ENCODE peak calls at places on chromosomes 3 and 15, in ten cellular contexts. J is activated CD8-positive, alpha-beta memory T cell treated with anti-CD3 and anti-CD28 coated beads for 1 hour; Y is Caki2; C is CD8-positive, alpha-beta memory T cell; U is GM10248; O is neural crest cell; V is activated CD4-positive, alpha-beta T cell treated with anti-CD3 and anti-CD28 coated beads, Interleukin-2, amount 50 U/mL, for 24 hours; N is HFFc6; A is choroid plexus epithelial cell; K is ureter. T is an unnamed sample.

GRCh38 chr3:32484437-32484836 is 18.2 kb downstream of the CMTM6 start:
- DNase-seq in J (no peak), Y (no peak), C (no peak), U (no peak), O (no peak), V (no peak), N (no peak), A (no peak), K (no peak), T (no peak)

GRCh38 chr3:127565711-127566110 is 24.8 kb downstream of the TPRA1 start:
- DNase-seq in J (no peak), Y (no peak), C (no peak), U (no peak), O (no peak), V (no peak), N (no peak), A (no peak), K (no peak), T (no peak)

GRCh38 chr3:177607596-177607995 is 410.3 kb upstream of the TBL1XR1 start:
- DNase-seq in J (no peak), Y (no peak), C (no peak), U (no peak), O (no peak), V (no peak), N (no peak), A (no peak), K (no peak), T (no peak)

GRCh38 chr3:171038342-171038741 is 11.8 kb upstream of the SLC2A2 start:
- DNase-seq in J (no peak), Y (no peak), C (no peak), U (no peak), O (no peak), V (no peak), N (no peak), A (peak), K (no peak), T (no peak)

GRCh38 chr3:175270199-175270837 is 411.2 kb downstream of the NAALADL2 start:
- DNase-seq in J (no peak), Y (peak), C (no peak), U (no peak), O (no peak), V (no peak), N (peak), A (no peak), K (no peak), T (no peak)

GRCh38 chr15:26744894-26745293 is 28.0 kb downstream of the GABRB3 start:
- DNase-seq in J (no peak), Y (no peak), C (no peak), U (no peak), O (no peak), V (no peak), N (no peak), A (no peak), K (no peak), T (no peak)

GRCh38 chr3:45017826-45018225 is 8.3 kb upstream of the CLEC3B start:
- DNase-seq in J (no peak), Y (no peak), C (no peak), U (no peak), O (no peak), V (no peak), N (no peak), A (no peak), K (no peak), T (no peak)

GRCh38 chr15:65309882-65310418 is 5.5 kb downstream of the RNU5B-1 start:
- DNase-seq in J (no peak), Y (no peak), C (no peak), U (no peak), O (no peak), V (no peak), N (no peak), A (peak), K (no peak), T (no peak)

GRCh38 chr3:156497326-156497725 is 57.6 kb downstream of the SSR3 start:
- DNase-seq in J (no peak), Y (no peak), C (no peak), U (no peak), O (no peak), V (no peak), N (no peak), A (no peak), K (no peak), T (no peak)

GRCh38 chr3:187481426-187481825 is 113.2 kb downstream of the RTP4 start:
- DNase-seq in J (no peak), Y (no peak), C (no peak), U (no peak), O (no peak), V (no peak), N (no peak), A (no peak), K (no peak), T (no peak)

GRCh38 chr3:127456471-127457093 is 134.0 kb downstream of the TPRA1 start:
- DNase-seq in J (no peak), Y (no peak), C (no peak), U (no peak), O (no peak), V (no peak), N (peak), A (peak), K (no peak), T (no peak)

GRCh38 chr3:100416863-100417262 is 15.5 kb downstream of the LNP1 start:
- DNase-seq in J (no peak), Y (no peak), C (no peak), U (no peak), O (no peak), V (no peak), N (no peak), A (no peak), K (no peak), T (no peak)

T was measured in T-helper 1 cell.